ENCODE peak calls at places on chromosomes 11 and 22, in six cellular contexts. Q is tibial nerve, V is tibial artery, M is HEK293T, U is midbrain, C is sciatic nerve. H is an unnamed sample.

GRCh38 chr11:102666331-102666957 is 39.1 kb downstream of the MMP27 start:
- DNase-seq in Q (peak; percentile 29), V (no peak), M (peak; percentile 62), U (peak; percentile 46), C (no peak), H (peak; percentile 15)

GRCh38 chr11:9535189-9535781 is 38.2 kb upstream of the WEE1 start:
- DNase-seq in Q (peak; percentile 79), V (peak; percentile 87), M (peak; percentile 71), U (peak; percentile 54), C (peak; percentile 83), H (peak; percentile 72)

GRCh38 chr11:7348432-7349298 is 97.0 kb downstream of the SYT9 start:
- DNase-seq in Q (no peak), V (no peak), M (peak; percentile 17), U (no peak), C (no peak), H (no peak)

GRCh38 chr22:39311592-39312400 is 7.6 kb downstream of the RPL3 start:
- DNase-seq in Q (no peak), V (no peak), M (peak; percentile 49), U (no peak), C (no peak), H (no peak)

GRCh38 chr11:119892311-119892808 is 163.4 kb upstream of the NECTIN1 start:
- DNase-seq in Q (no peak), V (no peak), M (no peak), U (no peak), C (no peak), H (no peak)

GRCh38 chr11:10748241-10748640 is 2.8 kb upstream of the CTR9 start:
- DNase-seq in Q (no peak), V (no peak), M (no peak), U (no peak), C (no peak), H (no peak)

GRCh38 chr11:96341237-96342130 is 1.5 kb downstream of the MAML2 start:
- DNase-seq in Q (peak; percentile 49), V (peak; percentile 80), M (no peak), U (peak; percentile 72), C (peak; percentile 76), H (no peak)

GRCh38 chr11:69167916-69168691 is 12.4 kb downstream of the SMIM38 start:
- DNase-seq in Q (no peak), V (peak; percentile 52), M (no peak), U (no peak), C (no peak), H (no peak)

GRCh38 chr11:69982675-69983570 is 95.2 kb upstream of the ANO1 start:
- DNase-seq in Q (no peak), V (no peak), M (no peak), U (no peak), C (no peak), H (no peak)

H was measured in NT2/D1.